ENCODE peak calls at places on chromosomes 1 and 21, in five cellular contexts. Q is AG08395, Z is NCI-H1092 treated with DMSO at 0.1 percent for 48 hours, D is Right ventricle myocardium superior, M is GM12891. O is an unnamed sample.

GRCh38 chr1:161119379-161120061 is 1.6 kb downstream of the NIT1 start:
- DNase-seq in Q (peak; percentile 80), Z (no peak), M (peak; percentile 53), D (no peak), O (peak; percentile 44)

GRCh38 chr1:45037456-45037855 is 25.4 kb downstream of the UROD start:
- DNase-seq in Q (no peak), M (no peak), D (no peak), Z (no peak), O (no peak)

GRCh38 chr1:233700338-233700737 is 86.4 kb downstream of the KCNK1 start:
- DNase-seq in Z (peak; percentile 98), D (no peak), Q (no peak), M (no peak), O (no peak)

GRCh38 chr21:22925032-22925431 is 1926.8 kb downstream of the NCAM2 start:
- DNase-seq in Z (no peak), D (no peak), Q (no peak), M (no peak), O (no peak)

GRCh38 chr1:86741947-86742572 is 37.7 kb downstream of the SH3GLB1 start:
- DNase-seq in D (no peak), Z (peak; percentile 20), M (no peak), Q (no peak), O (no peak)

GRCh38 chr1:153957744-153958110 is 685 bp downstream of the CRTC2 start:
- DNase-seq in D (no peak), M (no peak), Q (no peak), Z (no peak), O (no peak)

GRCh38 chr1:156692958-156693857 is 12.2 kb downstream of the CRABP2 start:
- DNase-seq in M (no peak), Q (no peak), Z (peak; percentile 18), D (no peak), O (no peak)

GRCh38 chr1:56120021-56120420 is 459.3 kb downstream of the PLPP3 start:
- DNase-seq in M (no peak), Z (no peak), Q (no peak), D (no peak), O (no peak)

GRCh38 chr1:90724926-90725325 is 7.8 kb upstream of the BARHL2 start:
- DNase-seq in M (no peak), Z (peak; percentile 62), Q (no peak), D (no peak), O (no peak)

GRCh38 chr1:180360333-180361075 is 130.4 kb downstream of the LHX4 start:
- DNase-seq in M (no peak), Q (peak; percentile 30), D (no peak), Z (no peak), O (no peak)

GRCh38 chr1:47647327-47647845 is 209.5 kb downstream of the FOXD2 start:
- DNase-seq in D (no peak), Q (no peak), Z (no peak), M (no peak), O (no peak)

GRCh38 chr1:2375246-2375922 is 16.0 kb downstream of the MORN1 start:
- DNase-seq in M (no peak), Z (no peak), Q (no peak), D (peak; percentile 40), O (no peak)

GRCh38 chr21:45264146-45264918 is 23.4 kb downstream of the POFUT2 start:
- DNase-seq in Z (no peak), D (peak; percentile 7), M (no peak), Q (no peak), O (no peak)

GRCh38 chr1:164565356-164565755 is 6.4 kb downstream of the PBX1 start:
- DNase-seq in D (no peak), Z (no peak), M (no peak), Q (no peak), O (no peak)

GRCh38 chr1:230163205-230163604 is 96.2 kb downstream of the GALNT2 start:
- DNase-seq in D (peak; percentile 50), M (no peak), Q (peak; percentile 97), Z (no peak), O (no peak)

GRCh38 chr1:210072129-210072528 is 134.1 kb downstream of the SYT14 start:
- DNase-seq in Z (no peak), D (no peak), M (no peak), Q (no peak), O (no peak)

GRCh38 chr21:42672699-42673458 is 19.5 kb downstream of the PDE9A start:
- DNase-seq in Z (no peak), D (peak; percentile 37), M (no peak), Q (no peak), O (no peak)

GRCh38 chr1:51622455-51622913 is 5.6 kb downstream of the OSBPL9 start:
- DNase-seq in Q (peak; percentile 50), D (no peak), M (no peak), Z (peak; percentile 40), O (no peak)

GRCh38 chr1:67847466-67847865 is 14.2 kb upstream of the GNG12 start:
- DNase-seq in Q (no peak), Z (no peak), M (no peak), D (no peak), O (no peak)

GRCh38 chr1:7042322-7043231 is 257.3 kb downstream of the CAMTA1 start:
- DNase-seq in Q (peak; percentile 55), Z (peak; percentile 74), M (peak; percentile 53), D (no peak), O (peak; percentile 38)

GRCh38 chr1:26190373-26190987 is at the start of gene CATSPER4:
- DNase-seq in Z (peak; percentile 40), D (no peak), M (no peak), Q (peak; percentile 35), O (no peak)

GRCh38 chr21:16037386-16037785 is 307.6 kb downstream of the USP25 start:
- DNase-seq in M (no peak), Q (no peak), Z (no peak), D (no peak), O (no peak)

GRCh38 chr1:247406014-247406656 is 9.8 kb upstream of the NLRP3 start:
- DNase-seq in Z (no peak), D (no peak), M (no peak), Q (no peak), O (no peak)

GRCh38 chr1:113683384-113684152 is 75.7 kb downstream of the PHTF1 start:
- DNase-seq in D (no peak), M (no peak), Z (no peak), Q (no peak), O (no peak)

GRCh38 chr1:212188599-212189351 is 96.4 kb upstream of the PPP2R5A start:
- DNase-seq in Q (no peak), Z (no peak), D (no peak), M (no peak), O (no peak)

GRCh38 chr1:150546294-150546937 is 2.8 kb upstream of the ADAMTSL4 start:
- DNase-seq in Z (no peak), D (peak; percentile 3), Q (no peak), M (no peak), O (no peak)

GRCh38 chr1:244171241-244171985 is 120.3 kb downstream of the ZBTB18 start:
- DNase-seq in Q (no peak), Z (no peak), D (no peak), M (no peak), O (no peak)

GRCh38 chr1:217253985-217254384 is 376.9 kb downstream of the GPATCH2 start:
- DNase-seq in D (no peak), Z (no peak), M (no peak), Q (no peak), O (no peak)

GRCh38 chr1:67898033-67898726 is 64.9 kb upstream of the GNG12 start:
- DNase-seq in D (no peak), M (no peak), Z (no peak), Q (no peak), O (no peak)

GRCh38 chr21:42350899-42351543 is at the start of gene TFF2:
- DNase-seq in Q (no peak), D (no peak), M (no peak), Z (no peak), O (no peak)

GRCh38 chr1:221877365-221877764 is 135.5 kb upstream of the DUSP10 start:
- DNase-seq in D (no peak), Q (no peak), Z (no peak), M (no peak), O (no peak)

GRCh38 chr1:64745181-64745985 is 508 bp downstream of the RAVER2 start:
- DNase-seq in Z (no peak), M (peak; percentile 11), D (peak; percentile 53), Q (peak; percentile 3), O (peak; percentile 5)

GRCh38 chr1:38872401-38873026 is 634 bp downstream of the MYCBP start:
- DNase-seq in Z (no peak), Q (peak; percentile 17), M (peak; percentile 42), D (no peak), O (no peak)

GRCh38 chr1:37288900-37289299 is 185.5 kb upstream of the ZC3H12A start:
- DNase-seq in M (peak; percentile 69), Q (no peak), Z (no peak), D (no peak), O (peak; percentile 67)

O was measured in GM12892.